ENCODE peak calls at places on chromosomes 13 and 19, in eight cellular contexts. One of them, this sample, is unnamed.

GRCh38 chr13:32545083-32545482 is 6.5 kb upstream of the N4BP2L2 start:
- DNase-seq in heart left ventricle: no peak
- DNase-seq in IMR-90: no peak
- DNase-seq in endodermal cell: no peak
- DNase-seq in AG04450: no peak
- DNase-seq in left ventricle myocardium inferior: no peak
- DNase-seq in AG10803: no peak
- DNase-seq in brain microvascular endothelial cell: no peak
- DNase-seq in this sample: no peak

GRCh38 chr19:46115396-46116109 is 8.9 kb downstream of the IGFL3 start:
- DNase-seq in AG04450: peak
- DNase-seq in AG10803: peak
- DNase-seq in left ventricle myocardium inferior: no peak
- DNase-seq in IMR-90: peak
- DNase-seq in brain microvascular endothelial cell: peak
- DNase-seq in heart left ventricle: no peak
- DNase-seq in endodermal cell: no peak
- DNase-seq in this sample: peak

GRCh38 chr13:19587635-19588300 is 26.4 kb upstream of the TPTE2 start:
- DNase-seq in AG04450: no peak
- DNase-seq in brain microvascular endothelial cell: peak
- DNase-seq in heart left ventricle: no peak
- DNase-seq in left ventricle myocardium inferior: no peak
- DNase-seq in IMR-90: peak
- DNase-seq in AG10803: peak
- DNase-seq in endodermal cell: peak
- DNase-seq in this sample: no peak

GRCh38 chr13:105030851-105031250 is 1504.6 kb downstream of the EFNB2 start:
- DNase-seq in AG04450: no peak
- DNase-seq in brain microvascular endothelial cell: no peak
- DNase-seq in heart left ventricle: no peak
- DNase-seq in IMR-90: no peak
- DNase-seq in endodermal cell: no peak
- DNase-seq in left ventricle myocardium inferior: no peak
- DNase-seq in AG10803: no peak
- DNase-seq in this sample: no peak

GRCh38 chr19:10226376-10227214 is 4.5 kb downstream of the S1PR2 start:
- DNase-seq in brain microvascular endothelial cell: peak
- DNase-seq in IMR-90: peak
- DNase-seq in endodermal cell: no peak
- DNase-seq in AG10803: peak
- DNase-seq in heart left ventricle: peak
- DNase-seq in AG04450: peak
- DNase-seq in left ventricle myocardium inferior: peak
- DNase-seq in this sample: no peak

GRCh38 chr19:1223018-1223855 is 14.6 kb downstream of the CBARP start:
- DNase-seq in heart left ventricle: no peak
- DNase-seq in left ventricle myocardium inferior: no peak
- DNase-seq in AG04450: no peak
- DNase-seq in AG10803: peak
- DNase-seq in IMR-90: peak
- DNase-seq in endodermal cell: peak
- DNase-seq in brain microvascular endothelial cell: no peak
- DNase-seq in this sample: no peak

GRCh38 chr19:58033741-58034475 is at the start of gene ZSCAN1:
- DNase-seq in endodermal cell: peak
- DNase-seq in heart left ventricle: peak
- DNase-seq in AG04450: no peak
- DNase-seq in IMR-90: peak
- DNase-seq in left ventricle myocardium inferior: peak
- DNase-seq in AG10803: peak
- DNase-seq in brain microvascular endothelial cell: peak
- DNase-seq in this sample: no peak

GRCh38 chr13:47114030-47114429 is 217.2 kb upstream of the HTR2A start:
- DNase-seq in brain microvascular endothelial cell: peak
- DNase-seq in AG10803: peak
- DNase-seq in left ventricle myocardium inferior: no peak
- DNase-seq in IMR-90: peak
- DNase-seq in heart left ventricle: no peak
- DNase-seq in endodermal cell: no peak
- DNase-seq in AG04450: peak
- DNase-seq in this sample: no peak

GRCh38 chr13:111539791-111540446 is 219.5 kb downstream of the TEX29 start:
- DNase-seq in endodermal cell: peak
- DNase-seq in AG10803: no peak
- DNase-seq in left ventricle myocardium inferior: no peak
- DNase-seq in heart left ventricle: no peak
- DNase-seq in brain microvascular endothelial cell: no peak
- DNase-seq in AG04450: no peak
- DNase-seq in IMR-90: no peak
- DNase-seq in this sample: no peak

GRCh38 chr13:37406031-37406430 is 192.5 kb downstream of the POSTN start:
- DNase-seq in endodermal cell: no peak
- DNase-seq in AG04450: no peak
- DNase-seq in AG10803: no peak
- DNase-seq in IMR-90: no peak
- DNase-seq in heart left ventricle: no peak
- DNase-seq in brain microvascular endothelial cell: no peak
- DNase-seq in left ventricle myocardium inferior: no peak
- DNase-seq in this sample: no peak

GRCh38 chr13:51396352-51396751 is 56.5 kb downstream of the INTS6 start:
- DNase-seq in IMR-90: peak
- DNase-seq in left ventricle myocardium inferior: no peak
- DNase-seq in AG10803: peak
- DNase-seq in brain microvascular endothelial cell: no peak
- DNase-seq in heart left ventricle: no peak
- DNase-seq in AG04450: no peak
- DNase-seq in endodermal cell: no peak
- DNase-seq in this sample: no peak

GRCh38 chr19:53991224-53992113 is at the start of gene CACNG6:
- DNase-seq in AG04450: no peak
- DNase-seq in endodermal cell: peak
- DNase-seq in brain microvascular endothelial cell: no peak
- DNase-seq in IMR-90: no peak
- DNase-seq in AG10803: no peak
- DNase-seq in heart left ventricle: no peak
- DNase-seq in left ventricle myocardium inferior: no peak
- DNase-seq in this sample: no peak

GRCh38 chr19:18895038-18895827 is 725 bp downstream of the CERS1 start:
- DNase-seq in left ventricle myocardium inferior: no peak
- DNase-seq in brain microvascular endothelial cell: no peak
- DNase-seq in IMR-90: no peak
- DNase-seq in heart left ventricle: no peak
- DNase-seq in AG04450: no peak
- DNase-seq in endodermal cell: peak
- DNase-seq in AG10803: peak
- DNase-seq in this sample: no peak

GRCh38 chr19:13006431-13007281 is 11.4 kb downstream of the NFIX start:
- DNase-seq in brain microvascular endothelial cell: no peak
- DNase-seq in AG04450: no peak
- DNase-seq in left ventricle myocardium inferior: no peak
- DNase-seq in endodermal cell: no peak
- DNase-seq in heart left ventricle: no peak
- DNase-seq in AG10803: peak
- DNase-seq in IMR-90: no peak
- DNase-seq in this sample: no peak

GRCh38 chr13:23140492-23140891 is 40.3 kb upstream of the SGCG start:
- DNase-seq in heart left ventricle: no peak
- DNase-seq in IMR-90: peak
- DNase-seq in brain microvascular endothelial cell: peak
- DNase-seq in AG10803: no peak
- DNase-seq in AG04450: no peak
- DNase-seq in left ventricle myocardium inferior: no peak
- DNase-seq in endodermal cell: no peak
- DNase-seq in this sample: no peak

GRCh38 chr13:35724480-35724879 is 248.0 kb upstream of the MAB21L1 start:
- DNase-seq in AG04450: no peak
- DNase-seq in brain microvascular endothelial cell: peak
- DNase-seq in endodermal cell: peak
- DNase-seq in AG10803: peak
- DNase-seq in left ventricle myocardium inferior: no peak
- DNase-seq in IMR-90: no peak
- DNase-seq in heart left ventricle: no peak
- DNase-seq in this sample: no peak

GRCh38 chr13:33927315-33927714 is 109.4 kb downstream of the RFC3 start:
- DNase-seq in AG04450: no peak
- DNase-seq in AG10803: peak
- DNase-seq in IMR-90: peak
- DNase-seq in endodermal cell: no peak
- DNase-seq in brain microvascular endothelial cell: peak
- DNase-seq in heart left ventricle: no peak
- DNase-seq in left ventricle myocardium inferior: no peak
- DNase-seq in this sample: peak

GRCh38 chr13:61728468-61728867 is 312.8 kb upstream of the PCDH20 start:
- DNase-seq in brain microvascular endothelial cell: no peak
- DNase-seq in left ventricle myocardium inferior: no peak
- DNase-seq in IMR-90: no peak
- DNase-seq in AG04450: no peak
- DNase-seq in heart left ventricle: no peak
- DNase-seq in AG10803: peak
- DNase-seq in endodermal cell: no peak
- DNase-seq in this sample: peak

GRCh38 chr19:14533450-14533849 is 4.1 kb downstream of the TECR start:
- DNase-seq in heart left ventricle: no peak
- DNase-seq in AG10803: no peak
- DNase-seq in endodermal cell: no peak
- DNase-seq in AG04450: no peak
- DNase-seq in brain microvascular endothelial cell: no peak
- DNase-seq in IMR-90: no peak
- DNase-seq in left ventricle myocardium inferior: no peak
- DNase-seq in this sample: no peak

GRCh38 chr19:14540741-14541525 is 11.5 kb downstream of the TECR start:
- DNase-seq in AG10803: no peak
- DNase-seq in IMR-90: no peak
- DNase-seq in endodermal cell: no peak
- DNase-seq in AG04450: no peak
- DNase-seq in heart left ventricle: no peak
- DNase-seq in brain microvascular endothelial cell: no peak
- DNase-seq in left ventricle myocardium inferior: no peak
- DNase-seq in this sample: no peak

GRCh38 chr19:14542721-14543328 is 13.4 kb downstream of the TECR start:
- DNase-seq in endodermal cell: no peak
- DNase-seq in AG10803: peak
- DNase-seq in IMR-90: no peak
- DNase-seq in heart left ventricle: no peak
- DNase-seq in AG04450: no peak
- DNase-seq in brain microvascular endothelial cell: no peak
- DNase-seq in left ventricle myocardium inferior: no peak
- DNase-seq in this sample: no peak

GRCh38 chr19:14536926-14537692 is 7.7 kb downstream of the TECR start:
- DNase-seq in endodermal cell: peak
- DNase-seq in heart left ventricle: peak
- DNase-seq in AG04450: no peak
- DNase-seq in left ventricle myocardium inferior: peak
- DNase-seq in AG10803: peak
- DNase-seq in brain microvascular endothelial cell: peak
- DNase-seq in IMR-90: no peak
- DNase-seq in this sample: no peak
- H3K4me3 ChIP-seq in endodermal cell: peak
- H3K4me3 ChIP-seq in heart left ventricle: no peak
- H3K4me3 ChIP-seq in AG04450: no peak
- H3K4me3 ChIP-seq in left ventricle myocardium inferior: peak
- H3K4me3 ChIP-seq in AG10803: no peak
- H3K4me3 ChIP-seq in brain microvascular endothelial cell: no peak
- H3K4me3 ChIP-seq in IMR-90: no peak
- H3K4me3 ChIP-seq in this sample: no peak

DNA sequence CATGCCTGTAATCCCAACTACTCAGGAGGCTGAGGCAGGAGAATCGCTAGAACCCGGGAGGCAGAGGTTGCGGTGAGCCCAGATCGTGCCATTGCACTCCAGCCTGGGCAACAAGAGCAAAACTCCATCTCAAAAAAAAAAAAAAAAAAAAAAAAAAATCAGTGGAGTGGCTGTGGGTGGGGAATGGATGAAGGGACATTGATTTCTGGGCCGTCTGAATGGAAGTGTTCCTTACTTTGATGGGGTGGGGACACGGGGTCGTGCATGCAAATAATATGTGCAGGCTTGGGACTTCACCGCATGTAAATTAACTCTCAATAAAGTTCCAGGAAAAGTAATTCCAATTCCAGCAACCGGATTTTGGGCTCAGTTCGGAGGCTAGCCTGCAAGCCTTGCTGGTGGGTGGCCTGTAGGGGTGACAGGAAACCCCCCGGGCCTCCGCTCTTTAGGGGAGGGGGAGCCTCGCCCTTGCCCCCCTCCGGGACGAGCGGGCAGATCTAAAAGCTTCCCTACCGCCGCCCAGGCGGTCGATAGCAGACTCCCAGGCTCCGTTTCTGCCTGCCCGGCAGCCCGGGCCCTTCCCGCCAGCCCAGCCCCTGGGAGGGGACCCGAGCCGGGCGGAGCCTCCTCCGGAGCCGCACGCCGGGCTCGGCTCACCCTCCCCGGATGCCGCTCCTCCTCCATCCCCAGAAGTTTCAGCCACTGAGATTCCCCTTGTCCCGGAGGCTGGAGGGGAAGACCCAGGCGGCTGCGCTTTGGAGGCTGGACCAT is 48.0 kb upstream of the ADGRE5 start:
- DNase-seq in AG04450: no peak
- DNase-seq in left ventricle myocardium inferior: peak
- DNase-seq in brain microvascular endothelial cell: no peak
- DNase-seq in endodermal cell: peak
- DNase-seq in AG10803: no peak
- DNase-seq in IMR-90: no peak
- DNase-seq in heart left ventricle: peak
- DNase-seq in this sample: no peak
- TF ChIP-seq CTCF in AG04450: no peak
- TF ChIP-seq CTCF in left ventricle myocardium inferior: no peak
- TF ChIP-seq CTCF in brain microvascular endothelial cell: no peak
- TF ChIP-seq CTCF in endodermal cell: peak
- TF ChIP-seq CTCF in AG10803: no peak
- TF ChIP-seq CTCF in IMR-90: no peak
- TF ChIP-seq CTCF in heart left ventricle: no peak
- TF ChIP-seq CTCF in this sample: no peak

DNA sequence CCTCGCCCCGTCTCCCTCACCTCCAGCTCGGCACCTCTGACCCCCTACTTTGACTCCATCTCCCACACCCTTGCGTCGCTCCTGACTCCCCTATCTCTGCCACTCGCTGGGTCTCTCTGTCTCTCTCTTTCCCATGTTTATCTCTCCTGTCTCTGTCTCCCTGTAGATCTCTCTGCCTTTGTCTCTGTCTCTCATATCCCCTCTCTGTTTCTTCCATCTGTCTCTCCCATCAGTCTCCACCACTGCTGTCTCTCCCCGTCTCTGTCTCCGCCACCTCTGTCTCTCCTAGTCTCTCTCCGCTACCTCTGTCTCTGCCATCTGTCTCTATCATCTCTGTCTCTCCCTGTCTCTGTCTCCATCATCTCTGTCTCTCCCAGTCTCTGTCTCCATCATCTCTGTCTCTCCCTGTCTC is 12.4 kb upstream of the BBC3 start:
- DNase-seq in brain microvascular endothelial cell: no peak
- DNase-seq in AG04450: no peak
- DNase-seq in IMR-90: no peak
- DNase-seq in left ventricle myocardium inferior: no peak
- DNase-seq in endodermal cell: no peak
- DNase-seq in heart left ventricle: no peak
- DNase-seq in AG10803: peak
- DNase-seq in this sample: no peak
- H3K4me3 ChIP-seq in brain microvascular endothelial cell: peak
- H3K4me3 ChIP-seq in AG04450: peak
- H3K4me3 ChIP-seq in IMR-90: peak
- H3K4me3 ChIP-seq in left ventricle myocardium inferior: peak
- H3K4me3 ChIP-seq in endodermal cell: peak
- H3K4me3 ChIP-seq in heart left ventricle: peak
- H3K4me3 ChIP-seq in AG10803: peak
- H3K4me3 ChIP-seq in this sample: peak

GRCh38 chr19:48390188-48391099 is 907 bp downstream of the KDELR1 start:
- DNase-seq in AG10803: peak
- DNase-seq in endodermal cell: peak
- DNase-seq in AG04450: no peak
- DNase-seq in IMR-90: peak
- DNase-seq in brain microvascular endothelial cell: peak
- DNase-seq in left ventricle myocardium inferior: peak
- DNase-seq in heart left ventricle: peak
- DNase-seq in this sample: no peak
- TF ChIP-seq CTCF in AG10803: peak
- TF ChIP-seq CTCF in endodermal cell: peak
- TF ChIP-seq CTCF in AG04450: peak
- TF ChIP-seq CTCF in IMR-90: peak
- TF ChIP-seq CTCF in brain microvascular endothelial cell: peak
- TF ChIP-seq CTCF in left ventricle myocardium inferior: peak
- TF ChIP-seq CTCF in heart left ventricle: peak
- TF ChIP-seq CTCF in this sample: peak